ENCODE peak calls at places on chromosomes 12 and 14, in ten cellular contexts. F, I, T, U, L, X, E, K, W and D are unnamed samples.

GRCh38 chr14:69571879-69572633 is 2.6 kb downstream of the CCDC177 start:
- DNase-seq in X (no peak), U (no peak), L (peak), T (no peak), F (peak), W (no peak), K (no peak), E (peak), I (peak), D (no peak)

GRCh38 chr14:83118029-83118428 is 1584.4 kb upstream of the SEL1L start:
- DNase-seq in T (no peak), X (no peak), U (no peak), F (no peak), L (no peak), I (no peak), E (no peak), W (no peak), K (no peak), D (no peak)

GRCh38 chr14:57889245-57889644 is 23.4 kb upstream of the SLC35F4 start:
- DNase-seq in W (peak), T (no peak), X (peak), L (no peak), K (peak), U (no peak), I (peak), F (no peak), E (no peak), D (no peak)

GRCh38 chr12:113641426-113641825 is 169.8 kb upstream of the LHX5 start:
- DNase-seq in I (no peak), T (no peak), E (no peak), W (no peak), L (no peak), X (no peak), U (no peak), F (no peak), K (no peak), D (no peak)

GRCh38 chr14:35405304-35405996 is 901 bp upstream of the NFKBIA start:
- DNase-seq in L (no peak), U (no peak), K (peak), F (no peak), W (peak), I (peak), E (peak), X (no peak), T (no peak), D (no peak)

GRCh38 chr12:57887631-57888406 is 41.3 kb upstream of the CTDSP2 start:
- DNase-seq in X (peak), U (no peak), T (no peak), E (peak), W (peak), K (no peak), L (peak), I (peak), F (no peak), D (no peak)

GRCh38 chr14:97120204-97121120 is 323.3 kb downstream of the VRK1 start:
- DNase-seq in X (no peak), U (peak), T (no peak), E (no peak), I (peak), K (no peak), L (no peak), F (no peak), W (no peak), D (no peak)

GRCh38 chr12:93699271-93700141 is 22.3 kb downstream of the CRADD start:
- DNase-seq in K (no peak), E (no peak), X (no peak), U (no peak), W (no peak), T (no peak), L (no peak), I (no peak), F (no peak), D (no peak)

GRCh38 chr12:122886851-122887816 is 8.8 kb downstream of the VPS37B start:
- DNase-seq in U (peak), X (peak), T (peak), L (no peak), K (no peak), E (peak), I (no peak), W (no peak), F (no peak), D (no peak)

GRCh38 chr14:90543876-90544275 is 147.0 kb downstream of the CALM1 start:
- DNase-seq in L (no peak), T (no peak), U (no peak), F (no peak), W (no peak), I (no peak), K (no peak), E (no peak), X (no peak), D (no peak)

GRCh38 chr12:117968084-117968789 is 553 bp downstream of the KSR2 start:
- DNase-seq in W (no peak), I (no peak), T (no peak), U (peak), F (no peak), L (no peak), K (no peak), E (no peak), X (no peak), D (no peak)

GRCh38 chr12:110249716-110250225 is 31.3 kb upstream of the ATP2A2 start:
- DNase-seq in K (peak), T (no peak), W (peak), F (no peak), I (peak), L (no peak), U (peak), E (peak), X (no peak), D (no peak)

GRCh38 chr14:89000007-89000942 is 175.8 kb downstream of the TTC8 start:
- DNase-seq in K (no peak), T (no peak), L (no peak), I (peak), W (no peak), U (no peak), E (peak), X (peak), F (no peak), D (no peak)

GRCh38 chr12:54689984-54690383 is 41.8 kb upstream of the DCD start:
- DNase-seq in F (no peak), I (no peak), E (no peak), X (no peak), U (no peak), K (no peak), W (no peak), L (peak), T (no peak), D (no peak)

GRCh38 chr12:12696562-12697383 is 790 bp upstream of the GPR19 start:
- DNase-seq in I (peak), L (peak), F (peak), U (peak), W (peak), K (peak), T (no peak), E (peak), X (peak), D (peak)

GRCh38 chr12:27083861-27084271 is 1.5 kb upstream of the C12orf71 start:
- DNase-seq in T (no peak), X (no peak), E (no peak), K (no peak), W (peak), L (no peak), I (peak), F (no peak), U (no peak), D (peak)

GRCh38 chr14:96086032-96086431 is 46.9 kb downstream of the C14orf132 start:
- DNase-seq in K (no peak), F (no peak), W (no peak), I (no peak), U (no peak), T (no peak), X (peak), E (no peak), L (no peak), D (no peak)

GRCh38 chr12:117072736-117073475 is 26.3 kb downstream of the TESC start:
- DNase-seq in E (no peak), U (no peak), T (no peak), W (no peak), I (no peak), F (no peak), X (no peak), L (no peak), K (no peak), D (no peak)

GRCh38 chr12:33752854-33753253 is 269.4 kb upstream of the ALG10 start:
- DNase-seq in T (no peak), K (no peak), I (no peak), U (no peak), L (no peak), W (no peak), E (no peak), X (no peak), F (no peak), D (no peak)

GRCh38 chr12:104478396-104479140 is 21.8 kb downstream of the CHST11 start:
- DNase-seq in W (no peak), X (no peak), I (no peak), L (no peak), U (no peak), F (no peak), T (no peak), E (peak), K (no peak), D (no peak)

GRCh38 chr12:10249690-10250455 is 37.2 kb downstream of the GABARAPL1 start:
- DNase-seq in T (no peak), K (no peak), X (no peak), E (no peak), W (no peak), F (no peak), U (no peak), L (no peak), I (no peak), D (no peak)

GRCh38 chr14:61607570-61608244 is 87.6 kb upstream of the HIF1A start:
- DNase-seq in E (no peak), U (no peak), I (no peak), K (no peak), W (no peak), F (peak), X (no peak), T (no peak), L (no peak), D (peak)

GRCh38 chr14:69483765-69484443 is 624 bp upstream of the PLEKHD1 start:
- DNase-seq in F (peak), E (peak), L (peak), K (no peak), U (no peak), I (peak), X (peak), T (no peak), W (no peak), D (no peak)

GRCh38 chr12:77847665-77848431 is 17.2 kb downstream of the NAV3 start:
- DNase-seq in F (no peak), E (no peak), W (no peak), K (no peak), T (peak), L (no peak), U (no peak), X (peak), I (no peak), D (no peak)

GRCh38 chr14:74049886-74050495 is 30.8 kb downstream of the BBOF1 start:
- DNase-seq in E (no peak), K (no peak), W (no peak), U (no peak), X (no peak), I (no peak), L (no peak), F (no peak), T (no peak), D (no peak)

GRCh38 chr14:86166541-86166940 is 636.6 kb downstream of the FLRT2 start:
- DNase-seq in E (no peak), L (no peak), U (no peak), K (no peak), F (no peak), I (no peak), T (no peak), X (no peak), W (no peak), D (no peak)

GRCh38 chr12:116687888-116688287 is 50.0 kb downstream of the SPRING1 start:
- DNase-seq in T (no peak), K (peak), W (peak), F (peak), U (peak), L (peak), I (peak), X (no peak), E (peak), D (peak)

GRCh38 chr14:96574171-96574632 is 72.0 kb downstream of the PAPOLA start:
- DNase-seq in U (no peak), L (no peak), W (no peak), F (no peak), X (no peak), K (no peak), T (no peak), E (no peak), I (no peak), D (no peak)

DNA sequence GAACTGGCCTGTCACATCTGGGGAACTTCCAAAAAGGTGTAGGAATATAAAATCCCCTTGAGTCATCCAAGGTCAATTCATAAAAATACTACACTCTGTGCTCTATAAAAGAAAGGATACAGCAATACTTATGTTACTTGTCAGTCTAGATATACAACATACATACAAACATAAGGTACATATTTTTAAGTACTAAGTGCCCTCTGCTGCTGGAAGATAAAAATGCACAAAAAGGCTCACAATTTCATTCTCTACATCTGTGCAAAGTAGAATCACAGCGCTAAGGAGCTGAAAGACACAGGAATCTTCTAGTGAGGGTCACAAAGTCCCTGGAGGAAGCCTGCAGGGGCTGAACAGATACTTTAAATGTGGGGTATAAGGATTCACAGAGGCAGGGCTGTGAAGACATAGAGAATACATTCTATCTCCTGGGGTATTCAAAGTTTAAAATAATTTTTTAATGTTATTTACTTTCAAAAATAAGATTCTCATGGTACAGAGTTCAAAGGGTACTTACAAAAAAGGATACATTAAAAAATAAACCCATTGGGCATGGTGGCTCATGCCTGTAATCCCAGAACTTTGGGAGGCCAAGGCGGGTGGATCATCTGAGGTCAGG is 10.2 kb upstream of the GOLGA5 start:
- DNase-seq in U (no peak), X (peak), F (peak), T (peak), I (no peak), L (peak), K (no peak), E (peak), W (no peak), D (peak)
- TF ChIP-seq CTCF in U (no peak), X (peak), F (peak), T (peak), I (peak), L (peak), K (peak), E (peak), W (peak), D (peak)

DNA sequence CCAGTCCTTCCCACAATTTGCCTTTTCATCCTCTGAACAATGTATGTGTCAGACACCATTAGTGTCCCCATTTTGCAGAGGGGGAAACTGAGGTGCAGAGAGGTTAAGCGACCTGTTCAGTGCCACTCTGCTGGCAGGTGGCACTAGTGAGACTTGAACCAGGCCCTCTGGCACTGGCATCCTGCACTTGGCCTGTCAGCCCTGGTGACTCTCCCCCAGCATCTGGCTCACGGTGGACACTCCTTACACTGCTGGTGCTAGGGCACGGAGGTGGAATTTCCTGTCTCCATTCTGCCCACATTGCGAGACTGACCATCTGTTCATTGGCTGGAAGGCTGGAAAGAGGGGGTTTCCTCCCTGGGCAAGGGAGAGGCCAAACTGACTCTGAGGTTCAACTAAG is 48.7 kb downstream of the CCNK start:
- DNase-seq in F (no peak), E (no peak), U (no peak), T (no peak), W (no peak), L (no peak), X (no peak), K (no peak), I (no peak), D (no peak)
- TF ChIP-seq CTCF in F (no peak), E (no peak), U (no peak), T (no peak), W (peak), L (no peak), X (no peak), K (no peak), I (no peak), D (no peak)

DNA sequence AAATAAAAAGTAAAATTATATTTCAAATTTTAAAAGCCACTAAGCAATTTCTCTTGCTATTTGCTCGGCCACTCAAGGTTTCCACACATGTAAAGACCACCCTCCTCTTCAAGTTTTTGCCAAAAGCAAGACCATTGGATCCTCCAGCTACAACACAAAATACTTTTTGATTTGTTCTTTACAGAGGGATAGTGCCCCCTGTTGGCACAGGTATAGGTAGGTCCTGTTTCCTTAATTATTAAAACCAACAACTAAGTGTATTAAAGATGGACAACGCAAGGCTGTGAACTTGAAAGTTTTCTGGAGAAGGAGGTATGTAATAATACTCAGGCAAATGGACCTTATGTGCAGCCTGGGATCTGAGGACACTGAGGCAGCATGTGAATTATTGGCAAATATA is 23.8 kb downstream of the ATP6V1D start:
- DNase-seq in T (no peak), K (no peak), I (no peak), U (no peak), L (peak), X (no peak), E (no peak), W (no peak), F (peak), D (peak)
- TF ChIP-seq CTCF in T (peak), K (peak), I (peak), U (no peak), L (peak), X (no peak), E (no peak), W (peak), F (peak), D (peak)

DNA sequence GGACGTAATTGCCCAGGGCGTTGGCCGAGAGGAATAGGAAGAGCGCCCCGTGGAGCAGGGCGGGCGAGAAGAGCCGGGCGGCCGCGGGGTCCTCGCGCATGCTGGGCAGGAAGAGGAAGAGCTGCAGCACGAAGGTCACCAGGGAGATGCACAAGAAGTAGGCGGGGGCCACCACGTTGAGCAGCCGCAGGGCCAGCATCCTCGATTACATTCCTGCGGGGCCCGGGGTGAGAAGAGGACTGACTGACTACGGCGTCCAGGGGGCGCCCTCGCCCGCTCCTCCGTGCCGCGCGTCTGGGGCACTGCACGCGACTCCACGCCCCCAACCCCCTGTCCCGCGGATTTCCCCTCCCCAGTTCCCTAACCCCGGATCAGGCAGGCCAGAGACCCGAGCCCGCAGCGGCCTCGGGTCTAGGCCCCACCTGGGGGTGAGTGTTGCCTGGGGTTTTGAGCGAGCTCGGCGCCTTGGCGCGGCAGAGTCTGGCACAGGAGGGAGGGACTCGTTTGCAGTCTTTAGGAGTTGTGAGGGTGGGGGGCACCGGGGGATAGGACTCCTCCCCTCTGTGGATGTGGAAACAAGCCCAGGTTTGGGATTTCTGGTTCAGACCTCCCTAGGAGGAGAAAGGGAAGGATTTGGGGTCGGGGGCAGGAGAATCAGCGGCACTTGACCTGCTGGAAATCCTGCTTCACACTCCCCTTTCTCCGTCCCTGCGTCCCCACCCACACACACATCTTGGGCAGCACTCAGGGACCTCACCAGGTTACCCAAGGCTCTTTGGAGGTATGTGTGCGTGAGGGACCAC is 1.9 kb downstream of the ZDHHC22 start:
- DNase-seq in I (no peak), L (peak), K (no peak), F (peak), X (peak), T (no peak), W (no peak), E (peak), U (no peak), D (peak)
- TF ChIP-seq CTCF in I (peak), L (peak), K (peak), F (peak), X (peak), T (peak), W (peak), E (peak), U (no peak), D (peak)

DNA sequence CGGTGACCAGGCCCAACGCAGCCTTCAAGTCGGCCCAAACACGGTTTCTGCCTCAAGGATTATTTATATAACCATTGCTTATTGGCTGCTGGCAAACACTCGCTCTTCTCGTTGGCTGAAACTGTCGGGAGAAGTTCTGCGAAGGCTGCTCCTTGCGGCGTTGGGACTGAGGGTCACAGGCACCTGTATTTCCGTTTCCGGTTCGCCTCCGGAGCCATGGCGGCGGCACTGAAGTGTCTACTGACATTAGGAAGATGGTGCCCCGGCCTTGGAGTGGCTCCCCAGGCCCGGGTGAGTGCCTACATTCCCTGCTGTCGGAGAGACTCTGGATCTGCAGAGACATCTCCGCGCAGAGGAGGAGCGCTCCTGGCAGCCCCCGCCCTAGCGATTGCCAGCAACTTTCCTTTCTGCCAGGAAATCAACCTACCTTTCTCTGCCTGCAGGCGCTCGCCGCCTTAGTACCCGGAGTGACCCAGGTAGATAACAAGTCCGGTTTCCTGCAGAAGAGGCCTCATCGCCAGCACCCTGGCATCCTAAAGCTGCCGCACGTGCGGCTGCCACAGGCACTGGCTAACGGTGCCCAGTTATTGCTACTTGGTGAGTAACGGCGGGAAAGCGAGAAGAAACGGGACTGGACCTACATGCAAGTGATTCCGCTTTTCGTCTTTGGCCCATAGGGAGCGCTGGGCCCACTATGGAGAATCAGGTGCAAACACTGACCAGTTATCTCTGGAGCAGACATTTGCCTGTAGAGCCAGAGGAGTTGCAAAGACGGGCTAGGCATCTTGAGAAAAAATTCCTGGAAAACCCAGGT is at the start of gene METTL17:
- DNase-seq in T (peak), I (peak), W (peak), U (peak), L (peak), E (peak), X (peak), F (peak), K (peak), D (peak)
- TF ChIP-seq CTCF in T (peak), I (no peak), W (peak), U (no peak), L (peak), E (peak), X (peak), F (no peak), K (peak), D (peak)